ENCODE peak calls at places on chromosomes 12 and 14, in nine cellular contexts. One of them, this sample, is unnamed. For H3K27me3 and H3K36me3, the result is how much of the 10 kb centered on the place peaks cover.

GRCh38 chr12:47770086-47770726 is 2.8 kb upstream of the SLC48A1 start:
- DNase-seq in stomach: no peak
- DNase-seq in SK-N-SH: no peak
- DNase-seq in cardiac muscle cell: peak
- DNase-seq in right atrium auricular region: no peak
- DNase-seq in CD4-positive, CD25-positive, alpha-beta regulatory T cell: no peak
- DNase-seq in Karpas-422: no peak
- DNase-seq in aorta: no peak
- DNase-seq in suprapubic skin: no peak
- DNase-seq in this sample: no peak

GRCh38 chr12:78004451-78005093 is 173.9 kb downstream of the NAV3 start:
- DNase-seq in stomach: no peak
- DNase-seq in SK-N-SH: no peak
- DNase-seq in cardiac muscle cell: peak
- DNase-seq in right atrium auricular region: no peak
- DNase-seq in CD4-positive, CD25-positive, alpha-beta regulatory T cell: no peak
- DNase-seq in Karpas-422: no peak
- DNase-seq in aorta: no peak
- DNase-seq in suprapubic skin: no peak
- DNase-seq in this sample: no peak

GRCh38 chr12:51362307-51362706 is 15.8 kb upstream of the CELA1 start:
- DNase-seq in stomach: no peak
- DNase-seq in SK-N-SH: no peak
- DNase-seq in cardiac muscle cell: no peak
- DNase-seq in right atrium auricular region: no peak
- DNase-seq in CD4-positive, CD25-positive, alpha-beta regulatory T cell: no peak
- DNase-seq in Karpas-422: no peak
- DNase-seq in aorta: no peak
- DNase-seq in suprapubic skin: no peak
- DNase-seq in this sample: no peak

GRCh38 chr12:124513297-124513867 is 54.0 kb downstream of the NCOR2 start:
- DNase-seq in stomach: no peak
- DNase-seq in SK-N-SH: no peak
- DNase-seq in cardiac muscle cell: no peak
- DNase-seq in right atrium auricular region: no peak
- DNase-seq in CD4-positive, CD25-positive, alpha-beta regulatory T cell: no peak
- DNase-seq in Karpas-422: no peak
- DNase-seq in aorta: no peak
- DNase-seq in suprapubic skin: no peak
- DNase-seq in this sample: peak

GRCh38 chr12:15662303-15662980 is 126.7 kb downstream of the EPS8 start:
- DNase-seq in stomach: no peak
- DNase-seq in SK-N-SH: no peak
- DNase-seq in cardiac muscle cell: peak
- DNase-seq in right atrium auricular region: no peak
- DNase-seq in CD4-positive, CD25-positive, alpha-beta regulatory T cell: no peak
- DNase-seq in Karpas-422: no peak
- DNase-seq in aorta: no peak
- DNase-seq in suprapubic skin: no peak
- DNase-seq in this sample: no peak

GRCh38 chr14:106551265-106551664 is 1024.9 kb downstream of the TMEM121 start:
- DNase-seq in stomach: no peak
- DNase-seq in SK-N-SH: no peak
- DNase-seq in cardiac muscle cell: no peak
- DNase-seq in right atrium auricular region: no peak
- DNase-seq in CD4-positive, CD25-positive, alpha-beta regulatory T cell: no peak
- DNase-seq in Karpas-422: peak
- DNase-seq in aorta: no peak
- DNase-seq in suprapubic skin: no peak
- DNase-seq in this sample: no peak

GRCh38 chr12:120397827-120398563 is 29.0 kb upstream of the MSI1 start:
- DNase-seq in stomach: peak
- DNase-seq in SK-N-SH: no peak
- DNase-seq in cardiac muscle cell: no peak
- DNase-seq in right atrium auricular region: no peak
- DNase-seq in CD4-positive, CD25-positive, alpha-beta regulatory T cell: no peak
- DNase-seq in Karpas-422: no peak
- DNase-seq in aorta: no peak
- DNase-seq in suprapubic skin: no peak
- DNase-seq in this sample: peak

GRCh38 chr12:17572250-17572649 is 517.7 kb downstream of the RERGL start:
- DNase-seq in stomach: no peak
- DNase-seq in SK-N-SH: no peak
- DNase-seq in cardiac muscle cell: no peak
- DNase-seq in right atrium auricular region: no peak
- DNase-seq in CD4-positive, CD25-positive, alpha-beta regulatory T cell: no peak
- DNase-seq in Karpas-422: no peak
- DNase-seq in aorta: no peak
- DNase-seq in suprapubic skin: no peak
- DNase-seq in this sample: no peak

GRCh38 chr12:74538491-74539258 is 1.0 kb downstream of the ATXN7L3B start:
- DNase-seq in stomach: no peak
- DNase-seq in SK-N-SH: peak
- DNase-seq in cardiac muscle cell: peak
- DNase-seq in right atrium auricular region: no peak
- DNase-seq in CD4-positive, CD25-positive, alpha-beta regulatory T cell: peak
- DNase-seq in Karpas-422: peak
- DNase-seq in aorta: no peak
- DNase-seq in suprapubic skin: no peak
- DNase-seq in this sample: no peak

GRCh38 chr12:55142896-55143870 is 17.0 kb downstream of the OR9K2 start:
- DNase-seq in stomach: peak
- DNase-seq in SK-N-SH: peak
- DNase-seq in cardiac muscle cell: peak
- DNase-seq in right atrium auricular region: no peak
- DNase-seq in CD4-positive, CD25-positive, alpha-beta regulatory T cell: peak
- DNase-seq in Karpas-422: peak
- DNase-seq in aorta: no peak
- DNase-seq in suprapubic skin: no peak
- DNase-seq in this sample: peak

GRCh38 chr14:23307687-23308644 is 1.3 kb downstream of the BCL2L2 start:
- DNase-seq in stomach: no peak
- DNase-seq in SK-N-SH: no peak
- DNase-seq in cardiac muscle cell: peak
- DNase-seq in right atrium auricular region: peak
- DNase-seq in CD4-positive, CD25-positive, alpha-beta regulatory T cell: no peak
- DNase-seq in Karpas-422: no peak
- DNase-seq in aorta: no peak
- DNase-seq in suprapubic skin: peak
- DNase-seq in this sample: no peak

GRCh38 chr12:1857086-1857485 is 36.7 kb downstream of the LRTM2 start:
- DNase-seq in stomach: no peak
- DNase-seq in SK-N-SH: no peak
- DNase-seq in cardiac muscle cell: no peak
- DNase-seq in right atrium auricular region: no peak
- DNase-seq in CD4-positive, CD25-positive, alpha-beta regulatory T cell: no peak
- DNase-seq in Karpas-422: no peak
- DNase-seq in aorta: no peak
- DNase-seq in suprapubic skin: no peak
- DNase-seq in this sample: no peak

GRCh38 chr12:97568336-97569180 is 106.0 kb downstream of the RMST start:
- DNase-seq in stomach: peak
- DNase-seq in SK-N-SH: no peak
- DNase-seq in cardiac muscle cell: no peak
- DNase-seq in right atrium auricular region: no peak
- DNase-seq in CD4-positive, CD25-positive, alpha-beta regulatory T cell: no peak
- DNase-seq in Karpas-422: peak
- DNase-seq in aorta: no peak
- DNase-seq in suprapubic skin: no peak
- DNase-seq in this sample: no peak

GRCh38 chr12:75771023-75771422 is 259.6 kb upstream of the KRR1 start:
- DNase-seq in stomach: no peak
- DNase-seq in SK-N-SH: no peak
- DNase-seq in cardiac muscle cell: no peak
- DNase-seq in right atrium auricular region: no peak
- DNase-seq in CD4-positive, CD25-positive, alpha-beta regulatory T cell: no peak
- DNase-seq in Karpas-422: no peak
- DNase-seq in aorta: no peak
- DNase-seq in suprapubic skin: no peak
- DNase-seq in this sample: no peak

GRCh38 chr14:21680072-21680471 is 6.5 kb upstream of the OR4E1 start:
- DNase-seq in stomach: no peak
- DNase-seq in SK-N-SH: no peak
- DNase-seq in cardiac muscle cell: peak
- DNase-seq in right atrium auricular region: no peak
- DNase-seq in CD4-positive, CD25-positive, alpha-beta regulatory T cell: no peak
- DNase-seq in Karpas-422: no peak
- DNase-seq in aorta: no peak
- DNase-seq in suprapubic skin: no peak
- DNase-seq in this sample: no peak
- H3K27me3 ChIP-seq in stomach: under half
- H3K27me3 ChIP-seq in SK-N-SH: under half
- H3K27me3 ChIP-seq in cardiac muscle cell: under half
- H3K27me3 ChIP-seq in right atrium auricular region: under half
- H3K27me3 ChIP-seq in CD4-positive, CD25-positive, alpha-beta regulatory T cell: under half
- H3K27me3 ChIP-seq in Karpas-422: under half
- H3K27me3 ChIP-seq in aorta: under half
- H3K27me3 ChIP-seq in suprapubic skin: under half
- H3K27me3 ChIP-seq in this sample: under half

GRCh38 chr12:132825861-132826260 is 2.8 kb downstream of the GOLGA3 start:
- DNase-seq in stomach: no peak
- DNase-seq in SK-N-SH: no peak
- DNase-seq in cardiac muscle cell: no peak
- DNase-seq in right atrium auricular region: no peak
- DNase-seq in CD4-positive, CD25-positive, alpha-beta regulatory T cell: no peak
- DNase-seq in Karpas-422: no peak
- DNase-seq in aorta: no peak
- DNase-seq in suprapubic skin: no peak
- DNase-seq in this sample: no peak
- H3K36me3 ChIP-seq in stomach: half or more
- H3K36me3 ChIP-seq in SK-N-SH: under half
- H3K36me3 ChIP-seq in cardiac muscle cell: under half
- H3K36me3 ChIP-seq in right atrium auricular region: under half
- H3K36me3 ChIP-seq in CD4-positive, CD25-positive, alpha-beta regulatory T cell: under half
- H3K36me3 ChIP-seq in Karpas-422: under half
- H3K36me3 ChIP-seq in aorta: under half
- H3K36me3 ChIP-seq in suprapubic skin: under half
- H3K36me3 ChIP-seq in this sample: under half

GRCh38 chr12:116853507-116853906 is 27.7 kb downstream of the HRK start:
- DNase-seq in stomach: no peak
- DNase-seq in SK-N-SH: no peak
- DNase-seq in cardiac muscle cell: no peak
- DNase-seq in right atrium auricular region: no peak
- DNase-seq in CD4-positive, CD25-positive, alpha-beta regulatory T cell: no peak
- DNase-seq in Karpas-422: no peak
- DNase-seq in aorta: no peak
- DNase-seq in suprapubic skin: no peak
- DNase-seq in this sample: no peak
- H3K27me3 ChIP-seq in stomach: under half
- H3K27me3 ChIP-seq in SK-N-SH: under half
- H3K27me3 ChIP-seq in cardiac muscle cell: under half
- H3K27me3 ChIP-seq in right atrium auricular region: under half
- H3K27me3 ChIP-seq in CD4-positive, CD25-positive, alpha-beta regulatory T cell: under half
- H3K27me3 ChIP-seq in Karpas-422: under half
- H3K27me3 ChIP-seq in aorta: under half
- H3K27me3 ChIP-seq in suprapubic skin: under half
- H3K27me3 ChIP-seq in this sample: under half

DNA sequence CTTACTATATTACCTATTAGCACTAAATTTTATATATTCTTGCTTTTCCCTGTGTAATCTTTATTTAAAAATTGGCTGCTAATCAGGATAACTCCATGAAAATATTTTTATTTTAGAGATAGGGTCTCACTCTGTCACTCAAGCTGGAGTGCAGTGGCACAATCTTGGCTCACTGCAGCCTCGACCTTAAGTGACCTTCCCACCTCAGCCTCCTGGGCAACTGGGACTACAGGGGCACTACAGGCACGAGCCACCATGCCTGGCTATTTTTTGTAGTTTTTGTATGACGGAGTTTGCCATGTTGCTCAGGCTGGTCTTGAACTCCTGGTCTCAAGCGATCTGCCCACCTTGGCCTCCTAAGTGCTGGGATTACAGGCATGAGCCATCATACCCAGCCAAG is 32.4 kb upstream of the VCPKMT start:
- DNase-seq in stomach: no peak
- DNase-seq in SK-N-SH: no peak
- DNase-seq in cardiac muscle cell: no peak
- DNase-seq in right atrium auricular region: no peak
- DNase-seq in CD4-positive, CD25-positive, alpha-beta regulatory T cell: no peak
- DNase-seq in Karpas-422: no peak
- DNase-seq in aorta: no peak
- DNase-seq in suprapubic skin: no peak
- DNase-seq in this sample: no peak
- H3K36me3 ChIP-seq in stomach: half or more
- H3K36me3 ChIP-seq in SK-N-SH: half or more
- H3K36me3 ChIP-seq in cardiac muscle cell: under half
- H3K36me3 ChIP-seq in right atrium auricular region: half or more
- H3K36me3 ChIP-seq in CD4-positive, CD25-positive, alpha-beta regulatory T cell: under half
- H3K36me3 ChIP-seq in Karpas-422: under half
- H3K36me3 ChIP-seq in aorta: under half
- H3K36me3 ChIP-seq in suprapubic skin: half or more
- H3K36me3 ChIP-seq in this sample: under half

GRCh38 chr14:69573841-69574265 is 818 bp downstream of the CCDC177 start:
- DNase-seq in stomach: no peak
- DNase-seq in SK-N-SH: no peak
- DNase-seq in cardiac muscle cell: peak
- DNase-seq in right atrium auricular region: no peak
- DNase-seq in CD4-positive, CD25-positive, alpha-beta regulatory T cell: no peak
- DNase-seq in Karpas-422: peak
- DNase-seq in aorta: no peak
- DNase-seq in suprapubic skin: no peak
- DNase-seq in this sample: peak
- H3K27me3 ChIP-seq in stomach: half or more
- H3K27me3 ChIP-seq in SK-N-SH: under half
- H3K27me3 ChIP-seq in cardiac muscle cell: half or more
- H3K27me3 ChIP-seq in right atrium auricular region: under half
- H3K27me3 ChIP-seq in CD4-positive, CD25-positive, alpha-beta regulatory T cell: under half
- H3K27me3 ChIP-seq in Karpas-422: under half
- H3K27me3 ChIP-seq in aorta: under half
- H3K27me3 ChIP-seq in suprapubic skin: half or more
- H3K27me3 ChIP-seq in this sample: under half

DNA sequence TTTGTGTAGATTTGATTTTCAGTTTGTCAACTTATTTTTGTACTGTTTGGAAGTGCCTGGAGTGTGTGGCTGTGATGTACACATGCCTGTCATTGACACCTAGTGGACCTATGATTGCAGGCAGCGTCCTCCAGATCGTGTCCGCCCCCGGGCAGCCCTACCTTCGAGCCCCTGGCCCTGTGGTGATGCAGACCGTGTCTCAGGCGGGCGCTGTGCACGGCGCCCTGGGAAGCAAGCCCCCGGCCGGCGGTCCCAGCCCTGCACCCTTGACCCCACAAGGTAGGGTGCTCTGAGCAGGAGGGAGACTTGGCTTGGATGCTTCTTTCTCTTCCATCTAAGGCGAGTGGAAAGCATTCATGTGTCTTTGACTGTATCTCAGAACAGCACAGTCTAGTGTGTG is 75.8 kb downstream of the EP400 start:
- DNase-seq in stomach: no peak
- DNase-seq in SK-N-SH: no peak
- DNase-seq in cardiac muscle cell: no peak
- DNase-seq in right atrium auricular region: no peak
- DNase-seq in CD4-positive, CD25-positive, alpha-beta regulatory T cell: no peak
- DNase-seq in Karpas-422: no peak
- DNase-seq in aorta: no peak
- DNase-seq in suprapubic skin: peak
- DNase-seq in this sample: no peak
- H3K36me3 ChIP-seq in stomach: half or more
- H3K36me3 ChIP-seq in SK-N-SH: under half
- H3K36me3 ChIP-seq in cardiac muscle cell: half or more
- H3K36me3 ChIP-seq in right atrium auricular region: half or more
- H3K36me3 ChIP-seq in CD4-positive, CD25-positive, alpha-beta regulatory T cell: half or more
- H3K36me3 ChIP-seq in Karpas-422: under half
- H3K36me3 ChIP-seq in aorta: under half
- H3K36me3 ChIP-seq in suprapubic skin: half or more
- H3K36me3 ChIP-seq in this sample: half or more

This sample was measured in endodermal cell.